ENCODE peak calls at places on chromosomes 12 and 14, in four cellular contexts. Q, U, Z and K are unnamed samples.

GRCh38 chr12:15716566-15716965 is 72.6 kb downstream of the EPS8 start:
- DNase-seq in U (no peak), Z (no peak), Q (no peak), K (no peak)

GRCh38 chr12:39431002-39431796 is 11.7 kb downstream of the KIF21A start:
- DNase-seq in U (no peak), Z (no peak), Q (no peak), K (no peak)

GRCh38 chr14:61514006-61514830 is 181.1 kb upstream of the HIF1A start:
- DNase-seq in Z (no peak), U (peak), Q (no peak), K (no peak)

GRCh38 chr12:6962285-6963015 is 8.0 kb downstream of the PHB2 start:
- DNase-seq in Q (peak), U (no peak), Z (no peak), K (no peak)

GRCh38 chr12:58916891-58917570 is 3.3 kb downstream of the LRIG3 start:
- DNase-seq in Q (no peak), Z (no peak), U (peak), K (peak)

GRCh38 chr12:94839347-94839746 is 164.2 kb downstream of the NDUFA12 start:
- DNase-seq in Q (no peak), U (no peak), Z (no peak), K (no peak)

GRCh38 chr12:19799216-19799615 is 359.9 kb downstream of the AEBP2 start:
- DNase-seq in U (peak), Q (no peak), Z (no peak), K (no peak)

GRCh38 chr12:58026892-58027891 is 85.8 kb downstream of the ATP23 start:
- DNase-seq in Z (no peak), Q (no peak), U (no peak), K (no peak)

GRCh38 chr12:57521475-57522018 is 1.1 kb upstream of the MBD6 start:
- DNase-seq in Z (peak), U (peak), Q (peak), K (no peak)

GRCh38 chr14:37089410-37089809 is 83.0 kb downstream of the SLC25A21 start:
- DNase-seq in U (no peak), Q (no peak), Z (no peak), K (no peak)

GRCh38 chr12:116068853-116069252 is 208.6 kb downstream of the MED13L start:
- DNase-seq in Z (no peak), Q (no peak), U (no peak), K (no peak)

GRCh38 chr12:54977155-54977554 is 7.4 kb downstream of the TESPA1 start:
- DNase-seq in U (peak), Z (no peak), Q (no peak), K (peak)

GRCh38 chr12:116590561-116590960 is 31.4 kb downstream of the MAP1LC3B2 start:
- DNase-seq in U (no peak), Z (no peak), Q (no peak), K (no peak)

GRCh38 chr14:99270491-99271287 is 1.3 kb downstream of the BCL11B start:
- DNase-seq in Z (no peak), Q (no peak), U (no peak), K (no peak)

GRCh38 chr12:14913381-14913781 is 25.0 kb downstream of the ERP27 start:
- DNase-seq in Q (peak), U (no peak), Z (no peak), K (no peak)

GRCh38 chr12:85920324-85920947 is 46.3 kb downstream of the NTS start:
- DNase-seq in Q (no peak), Z (no peak), U (peak), K (no peak)

GRCh38 chr12:45299132-45299692 is 83.3 kb downstream of the ANO6 start:
- DNase-seq in Q (no peak), U (peak), Z (peak), K (no peak)

GRCh38 chr14:87063181-87063580 is 929.8 kb downstream of the GALC start:
- DNase-seq in Z (no peak), U (no peak), Q (no peak), K (no peak)

GRCh38 chr12:96434107-96434506 is 33.9 kb upstream of the CDK17 start:
- DNase-seq in Q (no peak), Z (no peak), U (peak), K (peak)

GRCh38 chr12:85130631-85131030 is 94.5 kb downstream of the LRRIQ1 start:
- DNase-seq in Q (no peak), Z (no peak), U (no peak), K (peak)

GRCh38 chr14:56648508-56649301 is 69.1 kb downstream of the TMEM260 start:
- DNase-seq in Z (no peak), U (no peak), Q (no peak), K (no peak)

GRCh38 chr12:109752117-109753053 is 38.8 kb downstream of the FAM222A start:
- DNase-seq in Q (peak), Z (peak), U (no peak), K (no peak)

GRCh38 chr14:90405101-90405500 is 8.3 kb downstream of the CALM1 start:
- DNase-seq in Q (no peak), Z (no peak), U (no peak), K (no peak)

GRCh38 chr12:20492251-20492728 is 124.0 kb downstream of the PDE3A start:
- DNase-seq in Z (peak), U (peak), Q (no peak), K (no peak)

GRCh38 chr12:118125743-118126118 is 10.2 kb upstream of the PEBP1 start:
- DNase-seq in U (no peak), Z (no peak), Q (no peak), K (no peak)

GRCh38 chr12:122836027-122836921 is 1.0 kb downstream of the HIP1R start:
- DNase-seq in Z (no peak), Q (peak), U (no peak), K (no peak)

GRCh38 chr12:102888511-102888910 is 28.5 kb downstream of the PAH start:
- DNase-seq in U (no peak), Q (no peak), Z (no peak), K (no peak)

GRCh38 chr12:106945261-106945851 is 10.4 kb upstream of the TMEM263 start:
- DNase-seq in U (no peak), Q (no peak), Z (no peak), K (no peak)

GRCh38 chr12:25715147-25715546 is 162.1 kb upstream of the LMNTD1 start:
- DNase-seq in Z (no peak), Q (no peak), U (no peak), K (no peak)

GRCh38 chr12:25718081-25718731 is 165.1 kb upstream of the LMNTD1 start:
- DNase-seq in Q (no peak), Z (no peak), U (no peak), K (no peak)

GRCh38 chr12:25717552-25717951 is 164.5 kb upstream of the LMNTD1 start:
- DNase-seq in Z (no peak), U (no peak), Q (no peak), K (no peak)

GRCh38 chr12:25714219-25714984 is 161.3 kb upstream of the LMNTD1 start:
- DNase-seq in U (no peak), Z (no peak), Q (no peak), K (no peak)

DNA sequence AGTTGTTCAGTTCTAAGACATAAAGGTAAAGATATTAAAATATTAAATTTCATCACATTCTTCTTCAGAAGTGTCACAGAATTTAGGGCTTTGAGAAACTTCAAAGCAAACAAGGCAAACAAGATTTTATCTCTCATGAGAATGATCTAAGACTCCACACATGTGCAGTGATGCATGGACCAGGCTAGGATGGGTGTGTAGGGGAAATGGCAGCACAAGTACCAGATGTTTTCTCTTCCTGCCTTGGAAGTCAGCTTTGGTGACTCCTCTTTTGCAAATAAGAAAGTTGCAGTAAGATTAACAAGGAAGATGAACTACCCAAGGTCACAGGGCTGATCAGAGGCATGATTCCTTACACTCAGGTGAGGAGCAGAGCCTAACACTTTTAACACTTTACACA is 163.8 kb upstream of the LMNTD1 start:
- DNase-seq in Q (no peak), U (no peak), Z (no peak), K (no peak)
- H3K4me3 ChIP-seq in Q (no peak), U (no peak), Z (no peak), K (no peak)

GRCh38 chr12:128856035-128856790 is 2.9 kb downstream of the GLT1D1 start:
- DNase-seq in U (no peak), Q (no peak), Z (no peak), K (no peak)
- H3K4me3 ChIP-seq in U (no peak), Q (no peak), Z (no peak), K (no peak)

DNA sequence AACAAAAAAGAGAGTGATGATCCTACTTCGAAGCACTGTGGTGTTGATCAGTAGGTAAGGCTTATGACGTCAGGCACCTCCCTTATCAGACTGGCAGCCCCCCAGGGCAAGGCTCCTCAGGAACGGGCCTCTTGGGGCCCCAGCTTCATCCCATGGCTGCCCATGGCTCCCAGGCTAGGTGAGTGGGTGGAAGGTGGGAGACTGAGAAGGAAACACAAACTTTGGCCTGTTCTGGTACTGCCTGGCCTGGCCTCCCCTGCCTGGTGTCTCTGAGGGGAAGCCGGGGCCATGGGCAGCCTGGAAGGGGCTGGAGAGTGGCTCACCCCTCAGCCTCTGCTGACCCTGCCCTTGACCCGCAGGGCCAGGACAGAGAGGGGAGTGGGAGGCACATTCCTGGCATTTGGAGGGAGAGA is 38.9 kb downstream of the KRT80 start:
- DNase-seq in Z (no peak), U (no peak), Q (no peak), K (no peak)
- H3K4me3 ChIP-seq in Z (no peak), U (no peak), Q (no peak), K (no peak)

DNA sequence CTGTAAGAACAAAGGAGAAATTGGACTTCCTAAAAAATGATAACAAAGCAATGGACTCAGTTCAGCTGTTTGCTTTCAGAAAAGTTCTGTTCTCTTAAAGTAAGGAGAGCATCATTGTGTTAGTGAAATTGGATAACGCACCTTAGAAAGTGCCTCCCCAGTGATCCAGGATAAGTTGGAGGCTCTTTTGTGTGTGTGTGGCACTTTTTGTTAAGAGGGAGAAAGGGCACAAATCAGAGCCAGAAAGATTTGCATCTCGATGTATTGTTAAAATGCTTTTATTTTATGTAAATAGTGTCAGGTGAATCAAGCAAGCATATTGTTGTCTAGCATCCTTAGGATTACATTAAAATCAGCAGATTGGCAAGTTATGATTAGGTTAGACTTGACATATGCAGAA is 2.1 kb downstream of the STK38L start:
- DNase-seq in U (no peak), Q (no peak), Z (no peak), K (no peak)
- H3K4me3 ChIP-seq in U (peak), Q (peak), Z (peak), K (peak)

GRCh38 chr12:9130244-9130643 is 14.5 kb upstream of the A2M start:
- DNase-seq in Q (no peak), U (no peak), Z (no peak), K (no peak)

GRCh38 chr12:9133243-9133938 is 17.7 kb upstream of the A2M start:
- DNase-seq in U (peak), Z (no peak), Q (no peak), K (no peak)

GRCh38 chr12:9132008-9132535 is 16.4 kb upstream of the A2M start:
- DNase-seq in Q (no peak), U (no peak), Z (no peak), K (no peak)

GRCh38 chr12:9135903-9136310 is 20.2 kb upstream of the A2M start:
- DNase-seq in Q (no peak), Z (no peak), U (no peak), K (no peak)

DNA sequence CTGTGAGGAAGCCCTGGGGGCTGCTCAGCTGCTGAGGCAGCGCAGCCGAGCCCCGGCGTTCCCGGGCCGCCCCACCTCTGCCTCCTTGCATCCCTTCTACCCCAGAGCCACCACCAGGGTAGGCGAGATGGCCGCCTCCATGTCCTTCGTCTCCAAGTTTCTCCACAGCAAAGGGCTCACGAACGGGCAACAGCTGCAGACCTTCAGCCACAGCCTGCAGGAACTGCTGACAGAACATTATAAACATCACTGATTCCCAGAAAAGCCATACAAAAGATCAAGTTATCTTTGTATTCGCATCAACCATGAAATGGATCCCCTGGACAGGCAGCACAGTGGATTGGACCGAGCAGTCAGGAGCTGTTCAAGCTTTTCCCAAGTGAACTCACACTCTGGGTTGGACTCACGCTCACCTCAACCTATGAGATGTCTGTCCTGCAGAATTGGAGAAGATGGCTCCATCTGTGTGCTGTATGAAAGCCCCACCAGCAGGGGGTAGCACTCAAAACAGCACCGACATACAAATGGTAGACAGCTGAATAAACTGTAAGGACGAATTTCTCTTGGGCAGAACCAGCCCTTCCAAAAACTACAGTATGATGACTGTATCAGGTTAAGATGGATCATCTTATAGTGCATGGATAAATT is 19.4 kb upstream of the A2M start:
- DNase-seq in Z (no peak), Q (no peak), U (no peak), K (no peak)
- H3K4me3 ChIP-seq in Z (no peak), Q (no peak), U (no peak), K (no peak)

DNA sequence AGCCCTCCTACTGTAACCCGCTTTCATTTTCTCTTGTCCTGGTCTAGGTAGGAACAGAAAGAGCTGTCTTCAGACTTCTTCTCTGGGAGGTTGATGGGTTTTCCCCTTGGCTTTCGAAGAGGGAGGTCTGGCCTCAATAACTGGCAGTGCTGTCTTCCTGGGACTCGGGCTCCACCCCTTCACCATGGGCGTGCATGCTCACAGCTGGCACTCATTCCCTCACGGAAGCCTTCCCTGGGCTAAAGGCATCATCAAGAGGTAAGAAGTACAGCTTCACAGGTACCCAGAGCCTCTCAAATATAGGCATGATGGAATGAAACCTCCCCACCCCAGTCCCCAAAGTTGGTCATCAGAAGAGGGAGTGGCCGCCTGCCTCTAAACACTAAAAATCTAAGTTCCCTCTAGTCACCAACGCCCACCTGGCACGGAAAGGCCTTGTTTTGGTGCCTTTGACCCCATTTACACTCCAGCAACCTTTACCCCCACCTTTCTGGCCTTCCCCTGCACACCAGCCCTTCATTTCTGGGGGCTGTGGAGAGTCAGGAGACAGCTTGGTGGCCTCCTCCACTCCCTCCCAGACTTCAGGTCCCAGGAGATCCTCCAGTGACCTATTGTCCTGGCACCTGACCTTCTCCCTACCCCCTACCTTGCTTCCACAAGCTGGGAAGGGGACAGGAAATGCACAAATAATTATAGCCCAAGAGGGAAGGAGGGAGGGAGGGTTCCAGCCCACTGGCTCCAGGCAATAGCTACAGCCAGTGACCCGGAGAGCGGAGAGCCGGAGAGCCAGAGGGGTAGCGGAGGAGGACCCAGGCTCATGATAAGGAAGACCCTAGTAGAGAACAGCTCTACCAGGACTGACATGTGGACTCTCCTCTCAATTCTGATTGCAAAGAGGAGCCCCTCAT is 2.8 kb downstream of the RAPGEF3 start:
- DNase-seq in Z (no peak), Q (peak), U (no peak), K (no peak)
- H3K4me3 ChIP-seq in Z (no peak), Q (peak), U (no peak), K (no peak)

DNA sequence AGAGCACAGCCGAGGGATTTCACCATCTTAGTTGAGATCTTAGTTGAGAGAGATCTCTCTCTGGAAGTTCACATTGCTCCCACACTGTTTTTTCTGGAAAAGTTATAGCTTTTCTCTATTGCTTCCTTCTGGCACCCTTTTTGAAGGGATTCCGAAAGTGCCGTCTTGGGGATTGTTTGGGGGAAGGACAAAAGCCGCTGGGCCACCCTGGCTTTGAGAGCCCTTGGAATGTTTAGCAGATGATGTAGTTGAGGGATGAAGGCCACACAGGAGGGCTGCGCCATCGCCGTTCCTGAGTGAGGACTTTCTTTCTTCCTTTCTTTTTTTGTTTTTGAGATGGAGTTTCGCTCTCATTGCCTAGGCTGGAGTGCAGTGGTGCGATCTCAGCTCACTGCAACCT is 17.7 kb downstream of the PLEKHG3 start:
- DNase-seq in Q (no peak), Z (no peak), U (no peak), K (no peak)
- H3K4me3 ChIP-seq in Q (no peak), Z (no peak), U (no peak), K (no peak)

GRCh38 chr12:113242018-113242418 is 20.8 kb downstream of the TPCN1 start:
- DNase-seq in Z (no peak), U (no peak), Q (peak), K (peak)
- H3K4me3 ChIP-seq in Z (no peak), U (no peak), Q (no peak), K (no peak)

GRCh38 chr12:70334742-70335141 is 31.3 kb upstream of the KCNMB4 start:
- DNase-seq in Z (no peak), Q (no peak), U (no peak), K (no peak)
- H3K4me3 ChIP-seq in Z (no peak), Q (no peak), U (no peak), K (no peak)